ENCODE peak calls at places on chromosomes 12 and 14, in ten cellular contexts. Q is mucosa of descending colon, G is fibroblast of the aortic adventitia, O is cardiac muscle cell, I is colonic mucosa, V is breast epithelium, K is neural progenitor cell, C is GM10248, E is HFF-Myc, F is H9. M is an unnamed sample.

GRCh38 chr12:41998451-41998850 is 146.2 kb downstream of the GXYLT1 start:
- DNase-seq in I (no peak), E (no peak), F (no peak), K (no peak), Q (no peak), G (no peak), V (no peak), C (no peak), O (no peak), M (no peak)

GRCh38 chr14:57085801-57086200 is 182.9 kb downstream of the EXOC5 start:
- DNase-seq in I (no peak), E (no peak), F (no peak), V (no peak), C (no peak), O (no peak), K (no peak), G (no peak), Q (no peak), M (no peak)

GRCh38 chr12:95134085-95134484 is 60.7 kb upstream of the NR2C1 start:
- DNase-seq in I (no peak), F (no peak), C (no peak), E (no peak), V (no peak), O (no peak), G (no peak), Q (no peak), K (no peak), M (no peak)

GRCh38 chr12:111398530-111398929 is 7.2 kb upstream of the SH2B3 start:
- DNase-seq in O (no peak), I (no peak), C (no peak), V (no peak), Q (no peak), E (no peak), F (no peak), G (no peak), K (no peak), M (no peak)

GRCh38 chr12:1488908-1489381 is 105.4 kb downstream of the FBXL14 start:
- DNase-seq in V (no peak), E (peak), K (peak), I (no peak), F (no peak), O (peak), C (no peak), Q (no peak), G (no peak), M (no peak)

GRCh38 chr14:103624860-103625259 is 4.2 kb upstream of the KLC1 start:
- DNase-seq in I (peak), E (peak), C (no peak), O (peak), K (peak), Q (peak), F (peak), V (peak), G (peak), M (peak)

GRCh38 chr12:57229041-57229633 is 374 bp upstream of the SHMT2 start:
- DNase-seq in K (no peak), Q (no peak), E (no peak), V (no peak), I (no peak), C (no peak), G (no peak), O (no peak), F (no peak), M (no peak)

GRCh38 chr12:8681129-8681902 is 16.5 kb upstream of the RIMKLB start:
- DNase-seq in G (peak), I (no peak), F (peak), V (no peak), C (no peak), E (no peak), K (no peak), O (peak), Q (no peak), M (peak)

GRCh38 chr14:33592298-33592697 is 358.6 kb downstream of the EGLN3 start:
- DNase-seq in K (no peak), O (no peak), Q (no peak), V (no peak), E (no peak), C (no peak), I (no peak), G (no peak), F (no peak), M (no peak)

GRCh38 chr12:21523148-21523547 is 2.9 kb upstream of the SPX start:
- DNase-seq in C (no peak), I (no peak), V (no peak), F (no peak), K (no peak), G (no peak), O (no peak), Q (no peak), E (no peak), M (no peak)

GRCh38 chr14:34749408-34749807 is 35.0 kb upstream of the CFL2 start:
- DNase-seq in E (no peak), F (no peak), C (no peak), V (no peak), O (peak), I (no peak), K (no peak), G (no peak), Q (no peak), M (no peak)

GRCh38 chr12:119627019-119627643 is 33.6 kb downstream of the TMEM233 start:
- DNase-seq in C (no peak), K (no peak), G (no peak), I (no peak), Q (no peak), O (no peak), V (no peak), F (no peak), E (no peak), M (no peak)

GRCh38 chr12:120049426-120049825 is 60.4 kb downstream of the BICDL1 start:
- DNase-seq in Q (no peak), F (no peak), E (no peak), I (no peak), V (no peak), K (no peak), O (no peak), G (no peak), C (no peak), M (no peak)

GRCh38 chr12:114769634-114770033 is 85.7 kb upstream of the TBX3 start:
- DNase-seq in V (no peak), K (no peak), F (no peak), I (no peak), O (no peak), Q (no peak), G (no peak), C (no peak), E (no peak), M (no peak)

GRCh38 chr12:115543269-115543668 is 734.2 kb downstream of the MED13L start:
- DNase-seq in K (no peak), G (no peak), V (no peak), Q (no peak), I (no peak), F (no peak), E (peak), O (no peak), C (no peak), M (no peak)

GRCh38 chr14:61222388-61222787 is 58.8 kb downstream of the TMEM30B start:
- DNase-seq in E (no peak), C (no peak), K (no peak), G (peak), V (no peak), Q (no peak), O (no peak), F (no peak), I (no peak), M (no peak)

GRCh38 chr12:48744251-48745008 is 27.9 kb upstream of the CCNT1 start:
- DNase-seq in E (no peak), Q (no peak), O (no peak), F (no peak), K (no peak), C (no peak), G (no peak), I (no peak), V (no peak), M (no peak)

GRCh38 chr12:57756406-57757341 is 1.8 kb downstream of the MARCHF9 start:
- DNase-seq in V (no peak), E (no peak), O (peak), G (no peak), F (peak), Q (peak), K (peak), I (peak), C (peak), M (no peak)

GRCh38 chr12:1518763-1519516 is 75.4 kb downstream of the FBXL14 start:
- DNase-seq in V (peak), G (peak), C (no peak), Q (no peak), E (peak), K (no peak), F (peak), I (no peak), O (peak), M (peak)

GRCh38 chr12:114888458-114888857 is 204.5 kb upstream of the TBX3 start:
- DNase-seq in V (no peak), C (no peak), E (no peak), O (peak), Q (no peak), K (no peak), G (peak), F (no peak), I (no peak), M (no peak)

GRCh38 chr12:47736877-47737676 is 11.8 kb upstream of the ENDOU start:
- DNase-seq in F (peak), V (peak), G (peak), K (no peak), O (peak), Q (peak), E (peak), I (peak), C (no peak), M (no peak)

GRCh38 chr12:123905319-123905925 is 67.2 kb downstream of the CCDC92 start:
- DNase-seq in V (no peak), C (peak), G (peak), I (peak), K (peak), F (peak), E (peak), O (peak), Q (no peak), M (peak)

DNA sequence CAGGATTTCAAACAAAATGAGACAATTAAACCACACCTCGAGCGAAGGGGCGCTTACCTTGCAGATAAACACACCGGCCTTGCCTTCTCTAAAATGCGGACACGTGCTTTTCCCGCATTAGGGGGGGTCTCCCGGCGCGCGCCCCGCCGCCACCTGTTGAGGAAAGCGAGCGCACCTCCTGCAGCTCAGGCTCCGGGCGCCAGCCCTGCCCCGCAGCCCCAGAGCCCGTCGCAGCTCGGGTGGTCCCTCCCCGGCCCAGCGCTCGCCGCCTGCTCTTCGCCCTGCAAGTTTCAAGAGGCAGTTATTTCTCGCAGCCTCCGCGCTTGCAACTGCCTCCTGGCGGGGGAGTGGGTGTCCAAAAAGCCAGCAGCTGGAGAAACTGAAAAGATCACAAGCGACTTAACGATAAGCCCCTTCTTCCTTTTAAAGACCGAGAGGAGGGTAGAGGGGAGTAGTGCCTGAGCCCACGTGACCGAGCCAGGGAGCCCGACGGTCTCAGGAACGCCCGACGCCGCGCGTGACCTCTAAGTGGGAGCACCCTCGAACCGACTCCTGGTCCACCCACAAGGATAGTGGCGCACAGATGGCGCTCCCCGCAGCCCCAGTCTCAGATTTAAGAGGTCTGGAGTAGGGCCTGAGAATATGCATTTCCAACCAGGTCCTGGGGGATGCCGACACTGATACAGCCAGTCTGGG is at the start of gene ESR2:
- DNase-seq in I (peak), C (peak), V (no peak), G (peak), K (peak), Q (peak), O (peak), F (peak), E (no peak), M (peak)
- TF ChIP-seq CTCF in I (no peak), C (peak), V (no peak), G (peak), K (peak), Q (no peak), O (peak), F (peak), E (peak), M (no peak)

GRCh38 chr14:65286443-65286842 is 126.1 kb upstream of the FUT8 start:
- DNase-seq in V (no peak), I (no peak), O (peak), C (peak), Q (no peak), G (no peak), K (no peak), F (no peak), E (no peak), M (no peak)
- TF ChIP-seq CTCF in V (no peak), I (no peak), O (peak), C (peak), Q (no peak), G (peak), K (peak), F (peak), E (peak), M (peak)

DNA sequence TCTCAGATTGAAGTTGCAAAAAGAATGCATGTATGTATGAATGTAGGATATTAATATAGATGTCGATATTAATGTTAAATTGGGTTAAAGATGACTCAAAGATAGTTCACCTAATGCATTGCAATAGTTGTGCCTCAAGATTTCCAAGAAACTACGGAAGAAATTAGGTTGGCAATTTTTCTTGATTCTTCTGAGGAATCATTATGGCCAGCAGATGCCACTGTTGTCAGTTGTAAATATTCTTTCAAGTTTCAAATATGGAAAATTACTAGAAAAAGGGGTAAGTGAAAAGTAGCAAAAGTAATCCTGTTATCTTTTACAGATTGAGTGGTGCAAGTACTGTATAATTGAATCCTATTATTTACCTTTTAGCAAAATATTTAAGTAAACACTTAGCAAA is 202.1 kb downstream of the ADAMTS20 start:
- DNase-seq in V (no peak), E (no peak), F (no peak), I (no peak), Q (no peak), K (no peak), C (no peak), G (no peak), O (peak), M (no peak)
- TF ChIP-seq CTCF in V (no peak), E (peak), F (peak), I (no peak), Q (no peak), K (peak), C (no peak), G (peak), O (peak), M (peak)

GRCh38 chr12:122519418-122519817 is 7.3 kb downstream of the RSRC2 start:
- DNase-seq in I (no peak), V (no peak), O (no peak), K (no peak), E (no peak), G (no peak), Q (no peak), C (no peak), F (no peak), M (no peak)

GRCh38 chr12:122515275-122515674 is 11.5 kb downstream of the RSRC2 start:
- DNase-seq in F (no peak), E (no peak), I (no peak), V (no peak), C (no peak), Q (no peak), G (no peak), K (no peak), O (no peak), M (no peak)

GRCh38 chr12:122518908-122519307 is 7.8 kb downstream of the RSRC2 start:
- DNase-seq in K (no peak), F (no peak), E (no peak), C (no peak), V (no peak), O (no peak), I (no peak), Q (no peak), G (no peak), M (no peak)

GRCh38 chr12:122516544-122517361 is 10.0 kb downstream of the RSRC2 start:
- DNase-seq in C (no peak), E (no peak), K (no peak), F (no peak), Q (no peak), V (no peak), G (no peak), I (no peak), O (no peak), M (no peak)

DNA sequence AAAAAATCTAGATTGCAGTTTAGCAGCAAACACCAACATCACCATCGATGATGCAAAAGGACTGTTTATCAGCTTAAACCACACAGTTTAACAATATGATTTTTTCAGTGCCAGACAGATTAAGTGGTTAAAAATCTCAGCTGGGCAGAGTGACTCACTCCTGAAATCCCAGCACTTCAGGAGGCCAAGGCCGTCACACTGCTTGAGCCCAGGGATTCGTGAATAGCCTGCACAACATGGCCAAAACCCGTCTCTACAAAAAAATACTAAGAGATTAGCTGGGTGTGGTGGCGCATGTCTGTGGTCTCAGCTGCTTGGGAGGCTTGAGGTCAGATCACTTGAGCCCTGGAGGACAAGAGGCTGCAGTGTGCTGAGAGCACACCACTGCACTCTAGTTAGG is 8.9 kb downstream of the RSRC2 start:
- DNase-seq in E (no peak), Q (no peak), F (no peak), K (no peak), G (peak), O (peak), V (no peak), I (no peak), C (no peak), M (no peak)
- TF ChIP-seq CTCF in E (no peak), Q (no peak), F (no peak), K (no peak), G (no peak), O (no peak), V (no peak), I (no peak), C (no peak), M (no peak)

DNA sequence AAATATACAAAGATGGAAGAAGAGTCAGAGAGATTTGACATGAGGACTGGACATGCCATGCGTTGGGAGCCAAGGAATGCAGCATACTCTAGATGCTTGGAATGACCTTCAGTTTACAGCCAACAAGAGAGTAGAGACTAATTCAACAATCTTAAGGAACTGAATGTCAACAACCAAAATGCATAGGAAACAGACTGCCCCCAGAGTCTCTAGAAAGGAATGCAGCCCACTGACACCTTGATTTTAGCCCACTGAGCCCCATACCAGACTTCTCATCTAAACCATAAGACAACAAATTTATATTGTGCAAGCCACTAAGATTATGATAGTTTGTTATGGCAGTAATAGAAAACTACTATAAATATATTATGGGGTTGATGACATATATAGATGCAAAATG is 611.2 kb downstream of the RPS29 start:
- DNase-seq in C (no peak), Q (no peak), V (no peak), G (no peak), K (no peak), E (no peak), O (no peak), I (no peak), F (no peak), M (no peak)
- TF ChIP-seq CTCF in C (no peak), Q (no peak), V (no peak), G (no peak), K (peak), E (no peak), O (no peak), I (no peak), F (peak), M (no peak)

GRCh38 chr14:64801800-64802199 is 77.9 kb downstream of the SPTB start:
- DNase-seq in I (no peak), G (peak), F (peak), E (no peak), O (peak), K (peak), V (no peak), Q (no peak), C (peak), M (no peak)
- TF ChIP-seq CTCF in I (no peak), G (peak), F (peak), E (peak), O (peak), K (peak), V (no peak), Q (no peak), C (peak), M (peak)

GRCh38 chr12:52672321-52672933 is 7.8 kb downstream of the KRT1 start:
- DNase-seq in F (no peak), G (no peak), C (no peak), K (no peak), V (no peak), Q (no peak), E (no peak), I (no peak), O (no peak), M (peak)
- TF ChIP-seq CTCF in F (no peak), G (no peak), C (no peak), K (no peak), V (no peak), Q (no peak), E (no peak), I (no peak), O (no peak), M (no peak)

GRCh38 chr12:69988601-69989194 is 163.7 kb downstream of the MYRFL start:
- DNase-seq in Q (no peak), F (no peak), O (peak), I (no peak), G (peak), K (no peak), E (no peak), V (no peak), C (no peak), M (no peak)

GRCh38 chr12:69984216-69984615 is 159.2 kb downstream of the MYRFL start:
- DNase-seq in G (no peak), K (no peak), Q (no peak), F (no peak), I (no peak), O (no peak), V (no peak), C (no peak), E (no peak), M (no peak)

GRCh38 chr12:69986109-69986508 is 161.1 kb downstream of the MYRFL start:
- DNase-seq in G (no peak), Q (no peak), C (no peak), E (no peak), K (no peak), I (no peak), O (no peak), V (no peak), F (no peak), M (no peak)

GRCh38 chr12:69987453-69988102 is 162.6 kb downstream of the MYRFL start:
- DNase-seq in E (peak), G (peak), C (no peak), F (no peak), V (no peak), O (peak), K (no peak), I (peak), Q (no peak), M (peak)

DNA sequence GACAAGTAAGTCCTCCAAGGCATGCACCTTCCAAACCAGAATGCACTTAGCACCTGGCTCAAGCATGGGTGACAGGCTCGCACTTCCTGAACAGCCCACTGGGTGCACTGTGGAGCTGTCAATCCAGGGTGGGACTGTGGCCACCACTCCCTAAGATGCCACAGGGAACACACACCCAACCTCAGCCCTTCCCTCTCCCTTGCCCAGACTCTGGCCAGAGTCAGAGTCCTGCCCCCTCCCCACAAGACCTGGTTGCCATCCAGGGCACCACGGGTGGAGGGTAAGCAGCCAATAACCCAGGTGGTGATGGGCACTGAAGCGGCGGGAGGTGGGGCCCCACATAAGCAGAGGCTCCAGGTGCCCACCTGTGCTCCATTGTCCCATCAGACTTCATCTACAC is 160.6 kb downstream of the MYRFL start:
- DNase-seq in G (no peak), O (no peak), V (no peak), I (peak), Q (no peak), F (peak), K (peak), C (peak), E (no peak), M (no peak)
- TF ChIP-seq CTCF in G (peak), O (peak), V (no peak), I (peak), Q (peak), F (peak), K (peak), C (peak), E (peak), M (peak)

GRCh38 chr12:52952082-52952801 is 3.3 kb downstream of the KRT18 start:
- DNase-seq in F (no peak), Q (peak), O (peak), G (peak), C (no peak), V (peak), K (no peak), I (peak), E (no peak), M (no peak)
- TF ChIP-seq CTCF in F (peak), Q (no peak), O (peak), G (peak), C (peak), V (no peak), K (no peak), I (no peak), E (no peak), M (peak)